ENCODE peak calls at places on chromosomes 2 and 18, in six cellular contexts. One of them, this sample, is unnamed.

GRCh38 chr2:37766087-37766486 is 94.6 kb upstream of the CDC42EP3 start:
- DNase-seq in cardiac muscle cell: no peak
- DNase-seq in H1: no peak
- DNase-seq in left ventricle myocardium inferior: no peak
- DNase-seq in HepG2: no peak
- DNase-seq in astrocyte: no peak
- DNase-seq in this sample: no peak

GRCh38 chr2:15412309-15412708 is 148.8 kb downstream of the NBAS start:
- DNase-seq in cardiac muscle cell: no peak
- DNase-seq in H1: no peak
- DNase-seq in left ventricle myocardium inferior: no peak
- DNase-seq in HepG2: no peak
- DNase-seq in astrocyte: no peak
- DNase-seq in this sample: no peak

GRCh38 chr2:237167934-237168333 is 82.2 kb downstream of the COPS8 start:
- DNase-seq in cardiac muscle cell: no peak
- DNase-seq in H1: no peak
- DNase-seq in left ventricle myocardium inferior: no peak
- DNase-seq in HepG2: no peak
- DNase-seq in astrocyte: no peak
- DNase-seq in this sample: no peak

GRCh38 chr2:101473911-101474751 is 781 bp downstream of the RFX8 start:
- DNase-seq in cardiac muscle cell: peak; percentile 68
- DNase-seq in H1: no peak
- DNase-seq in left ventricle myocardium inferior: peak; percentile 68
- DNase-seq in HepG2: no peak
- DNase-seq in astrocyte: peak; percentile 47
- DNase-seq in this sample: peak; percentile 45

GRCh38 chr2:20985061-20985460 is 58.8 kb downstream of the APOB start:
- DNase-seq in cardiac muscle cell: no peak
- DNase-seq in H1: no peak
- DNase-seq in left ventricle myocardium inferior: no peak
- DNase-seq in HepG2: no peak
- DNase-seq in astrocyte: no peak
- DNase-seq in this sample: no peak

GRCh38 chr2:70044290-70045040 is 42.8 kb upstream of the PCBP1 start:
- DNase-seq in cardiac muscle cell: no peak
- DNase-seq in H1: no peak
- DNase-seq in left ventricle myocardium inferior: no peak
- DNase-seq in HepG2: no peak
- DNase-seq in astrocyte: no peak
- DNase-seq in this sample: no peak

GRCh38 chr18:22609642-22610041 is 191.9 kb upstream of the CTAGE1 start:
- DNase-seq in cardiac muscle cell: peak; percentile 64
- DNase-seq in H1: no peak
- DNase-seq in left ventricle myocardium inferior: peak; percentile 71
- DNase-seq in HepG2: peak; percentile 16
- DNase-seq in astrocyte: peak; percentile 55
- DNase-seq in this sample: peak; percentile 70

GRCh38 chr2:220277445-220277960 is 650.1 kb downstream of the SLC4A3 start:
- DNase-seq in cardiac muscle cell: peak; percentile 87
- DNase-seq in H1: no peak
- DNase-seq in left ventricle myocardium inferior: peak; percentile 50
- DNase-seq in HepG2: no peak
- DNase-seq in astrocyte: peak; percentile 95
- DNase-seq in this sample: peak; percentile 79

GRCh38 chr2:24478243-24478642 is 12.8 kb upstream of the NCOA1 start:
- DNase-seq in cardiac muscle cell: no peak
- DNase-seq in H1: no peak
- DNase-seq in left ventricle myocardium inferior: no peak
- DNase-seq in HepG2: no peak
- DNase-seq in astrocyte: no peak
- DNase-seq in this sample: no peak

GRCh38 chr2:113053666-113054435 is 1.2 kb upstream of the IL36B start:
- DNase-seq in cardiac muscle cell: no peak
- DNase-seq in H1: no peak
- DNase-seq in left ventricle myocardium inferior: no peak
- DNase-seq in HepG2: no peak
- DNase-seq in astrocyte: no peak
- DNase-seq in this sample: no peak

GRCh38 chr2:890791-891190 is 59.9 kb upstream of the SNTG2 start:
- DNase-seq in cardiac muscle cell: no peak
- DNase-seq in H1: no peak
- DNase-seq in left ventricle myocardium inferior: no peak
- DNase-seq in HepG2: no peak
- DNase-seq in astrocyte: no peak
- DNase-seq in this sample: no peak

GRCh38 chr2:29056452-29056851 is 17.9 kb downstream of the PCARE start:
- DNase-seq in cardiac muscle cell: no peak
- DNase-seq in H1: no peak
- DNase-seq in left ventricle myocardium inferior: no peak
- DNase-seq in HepG2: no peak
- DNase-seq in astrocyte: no peak
- DNase-seq in this sample: no peak

GRCh38 chr18:31061945-31062344 is 19.4 kb upstream of the DSC3 start:
- DNase-seq in cardiac muscle cell: peak; percentile 34
- DNase-seq in H1: no peak
- DNase-seq in left ventricle myocardium inferior: no peak
- DNase-seq in HepG2: no peak
- DNase-seq in astrocyte: peak; percentile 32
- DNase-seq in this sample: no peak

GRCh38 chr2:33267745-33268144 is 208.7 kb upstream of the RASGRP3 start:
- DNase-seq in cardiac muscle cell: peak; percentile 44
- DNase-seq in H1: no peak
- DNase-seq in left ventricle myocardium inferior: no peak
- DNase-seq in HepG2: no peak
- DNase-seq in astrocyte: peak; percentile 19
- DNase-seq in this sample: peak; percentile 48

GRCh38 chr2:36459725-36460137 is 104.2 kb downstream of the CRIM1 start:
- DNase-seq in cardiac muscle cell: peak; percentile 64
- DNase-seq in H1: no peak
- DNase-seq in left ventricle myocardium inferior: no peak
- DNase-seq in HepG2: peak; percentile 88
- DNase-seq in astrocyte: peak; percentile 54
- DNase-seq in this sample: peak; percentile 76

GRCh38 chr2:96305979-96306308 is 598 bp upstream of the SNRNP200 start:
- DNase-seq in cardiac muscle cell: no peak
- DNase-seq in H1: no peak
- DNase-seq in left ventricle myocardium inferior: no peak
- DNase-seq in HepG2: no peak
- DNase-seq in astrocyte: no peak
- DNase-seq in this sample: no peak

GRCh38 chr18:75248426-75249191 is 38.0 kb downstream of the TSHZ1 start:
- DNase-seq in cardiac muscle cell: no peak
- DNase-seq in H1: no peak
- DNase-seq in left ventricle myocardium inferior: no peak
- DNase-seq in HepG2: no peak
- DNase-seq in astrocyte: no peak
- DNase-seq in this sample: no peak

GRCh38 chr2:75337040-75337439 is 137.7 kb upstream of the TACR1 start:
- DNase-seq in cardiac muscle cell: no peak
- DNase-seq in H1: no peak
- DNase-seq in left ventricle myocardium inferior: no peak
- DNase-seq in HepG2: no peak
- DNase-seq in astrocyte: no peak
- DNase-seq in this sample: no peak

GRCh38 chr2:113012436-113013335 is 7.4 kb downstream of the IL36A start:
- DNase-seq in cardiac muscle cell: peak; percentile 18
- DNase-seq in H1: no peak
- DNase-seq in left ventricle myocardium inferior: no peak
- DNase-seq in HepG2: no peak
- DNase-seq in astrocyte: peak; percentile 70
- DNase-seq in this sample: peak; percentile 18

GRCh38 chr2:5616019-5616418 is 76.2 kb upstream of the SOX11 start:
- DNase-seq in cardiac muscle cell: no peak
- DNase-seq in H1: no peak
- DNase-seq in left ventricle myocardium inferior: no peak
- DNase-seq in HepG2: no peak
- DNase-seq in astrocyte: no peak
- DNase-seq in this sample: no peak
- TF ChIP-seq CTCF in cardiac muscle cell: no peak
- TF ChIP-seq CTCF in H1: no peak
- TF ChIP-seq CTCF in left ventricle myocardium inferior: no peak
- TF ChIP-seq CTCF in HepG2: no peak
- TF ChIP-seq CTCF in astrocyte: no peak
- TF ChIP-seq CTCF in this sample: no peak

DNA sequence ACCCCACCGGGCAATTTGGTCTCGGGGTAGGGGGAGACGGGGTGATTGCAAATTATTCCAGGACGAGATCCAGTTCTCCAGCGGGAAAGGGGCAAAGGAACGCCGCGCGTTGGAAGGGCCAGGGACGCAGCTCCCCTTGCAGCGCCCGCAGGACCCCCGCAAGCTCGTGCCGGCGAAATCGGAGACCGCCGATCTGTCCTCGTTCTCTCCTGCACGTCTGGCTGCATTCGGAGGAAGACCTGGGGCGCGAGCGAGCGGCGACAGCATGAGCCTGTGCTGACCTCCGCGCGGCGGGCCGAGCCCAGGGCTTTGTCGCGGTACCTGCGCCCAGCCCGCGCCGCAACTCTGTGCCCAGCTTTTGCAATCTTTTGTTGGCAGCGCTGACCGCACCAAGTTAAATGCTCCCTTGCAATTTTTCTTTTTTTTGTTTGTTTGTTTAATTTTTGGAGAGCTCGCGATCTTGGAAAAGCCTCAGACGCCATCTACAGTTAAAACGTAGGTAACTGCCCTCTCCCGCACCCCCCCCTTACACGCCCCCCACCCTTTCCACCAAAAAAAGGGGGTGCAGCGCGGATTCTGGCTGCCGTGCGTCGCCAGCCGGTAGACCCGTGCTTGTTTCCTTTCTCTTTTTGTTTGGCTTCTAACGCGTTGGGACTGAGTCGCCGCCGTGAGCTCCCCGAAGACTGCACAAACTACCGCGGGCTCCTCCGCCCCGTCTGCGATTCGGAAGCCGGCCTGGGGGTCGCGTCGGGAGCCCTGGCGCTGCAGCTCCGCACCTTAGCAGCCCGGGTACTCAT is 653 bp downstream of the TRIB2 start:
- DNase-seq in cardiac muscle cell: peak; percentile 78
- DNase-seq in H1: no peak
- DNase-seq in left ventricle myocardium inferior: peak; percentile 70
- DNase-seq in HepG2: no peak
- DNase-seq in astrocyte: peak; percentile 46
- DNase-seq in this sample: peak; percentile 82
- TF ChIP-seq CTCF in cardiac muscle cell: peak; percentile 47
- TF ChIP-seq CTCF in H1: no peak
- TF ChIP-seq CTCF in left ventricle myocardium inferior: peak; percentile 59
- TF ChIP-seq CTCF in HepG2: peak; percentile 29
- TF ChIP-seq CTCF in astrocyte: no peak
- TF ChIP-seq CTCF in this sample: peak; percentile 40

GRCh38 chr18:77141401-77142118 is 9.0 kb upstream of the MBP start:
- DNase-seq in cardiac muscle cell: no peak
- DNase-seq in H1: no peak
- DNase-seq in left ventricle myocardium inferior: no peak
- DNase-seq in HepG2: no peak
- DNase-seq in astrocyte: no peak
- DNase-seq in this sample: no peak
- TF ChIP-seq CTCF in cardiac muscle cell: no peak
- TF ChIP-seq CTCF in H1: peak; percentile 35
- TF ChIP-seq CTCF in left ventricle myocardium inferior: peak; percentile 27
- TF ChIP-seq CTCF in HepG2: no peak
- TF ChIP-seq CTCF in astrocyte: no peak
- TF ChIP-seq CTCF in this sample: peak; percentile 13

GRCh38 chr2:173021939-173022371 is 53.7 kb upstream of the MAP3K20 start:
- DNase-seq in cardiac muscle cell: peak; percentile 46
- DNase-seq in H1: no peak
- DNase-seq in left ventricle myocardium inferior: peak; percentile 59
- DNase-seq in HepG2: peak; percentile 57
- DNase-seq in astrocyte: no peak
- DNase-seq in this sample: peak; percentile 51
- TF ChIP-seq CTCF in cardiac muscle cell: peak; percentile 52
- TF ChIP-seq CTCF in H1: peak; percentile 31
- TF ChIP-seq CTCF in left ventricle myocardium inferior: peak; percentile 56
- TF ChIP-seq CTCF in HepG2: peak; percentile 71
- TF ChIP-seq CTCF in astrocyte: peak; percentile 47
- TF ChIP-seq CTCF in this sample: peak; percentile 49

DNA sequence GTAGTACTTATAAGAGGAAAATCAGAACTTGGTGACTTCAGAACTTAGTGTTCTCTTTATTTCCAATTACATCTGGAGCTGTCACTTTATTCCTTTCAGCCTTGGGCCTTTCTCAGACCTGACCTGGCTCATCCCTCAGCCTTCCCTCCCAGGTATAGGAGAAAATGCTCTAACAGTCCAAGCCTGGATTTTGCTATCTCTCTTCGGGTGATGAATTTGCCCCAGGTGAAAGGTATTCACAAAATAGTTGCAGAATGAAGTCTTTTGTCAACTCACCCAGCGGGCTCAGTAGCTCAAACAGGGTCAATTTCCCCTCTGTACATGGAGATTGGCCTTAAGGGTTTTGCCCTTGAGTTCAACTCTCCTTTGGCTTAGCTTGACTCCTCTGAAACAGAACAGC is 12.0 kb downstream of the NRP2 start:
- DNase-seq in cardiac muscle cell: no peak
- DNase-seq in H1: no peak
- DNase-seq in left ventricle myocardium inferior: no peak
- DNase-seq in HepG2: no peak
- DNase-seq in astrocyte: no peak
- DNase-seq in this sample: no peak
- TF ChIP-seq CTCF in cardiac muscle cell: no peak
- TF ChIP-seq CTCF in H1: no peak
- TF ChIP-seq CTCF in left ventricle myocardium inferior: no peak
- TF ChIP-seq CTCF in HepG2: no peak
- TF ChIP-seq CTCF in astrocyte: no peak
- TF ChIP-seq CTCF in this sample: no peak

DNA sequence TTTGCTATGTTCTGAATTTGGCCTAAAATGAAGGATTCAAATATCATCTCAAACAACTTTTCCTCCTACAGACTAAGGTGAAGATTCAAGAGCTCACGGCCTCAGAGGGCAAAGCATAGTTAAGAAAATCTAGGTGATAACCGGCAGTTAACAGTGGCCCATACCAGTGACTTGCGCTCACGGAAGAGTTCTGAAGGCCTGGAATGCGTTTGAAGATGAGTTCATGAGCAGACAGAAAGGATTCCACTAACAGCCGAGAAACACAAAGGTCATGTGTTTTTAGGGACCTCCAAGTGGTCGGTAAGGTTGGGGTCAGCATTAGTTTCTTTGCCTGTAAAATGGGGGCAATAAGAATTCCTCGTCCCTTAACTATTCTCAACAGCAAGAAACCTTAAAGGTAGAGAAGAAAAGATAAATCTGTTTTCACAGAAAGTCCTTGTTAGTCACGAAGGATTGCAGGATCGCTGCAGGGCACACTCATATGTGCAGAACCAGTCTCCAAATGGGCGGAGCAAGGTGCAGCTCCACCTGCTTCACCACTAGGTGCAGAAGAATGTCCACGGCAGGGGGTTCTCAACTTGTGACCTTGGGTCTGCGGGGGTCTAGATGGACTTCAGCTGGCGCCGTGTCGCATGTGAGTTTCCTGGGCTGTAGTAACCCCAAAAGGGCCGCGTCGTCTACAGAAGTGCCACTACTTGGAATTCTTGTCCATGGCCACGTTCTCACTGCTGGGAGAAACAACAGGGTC is 708 bp upstream of the RPIA start:
- DNase-seq in cardiac muscle cell: no peak
- DNase-seq in H1: no peak
- DNase-seq in left ventricle myocardium inferior: peak; percentile 25
- DNase-seq in HepG2: peak; percentile 57
- DNase-seq in astrocyte: peak; percentile 2
- DNase-seq in this sample: peak; percentile 10
- TF ChIP-seq CTCF in cardiac muscle cell: peak; percentile 9
- TF ChIP-seq CTCF in H1: peak; percentile 18
- TF ChIP-seq CTCF in left ventricle myocardium inferior: no peak
- TF ChIP-seq CTCF in HepG2: no peak
- TF ChIP-seq CTCF in astrocyte: no peak
- TF ChIP-seq CTCF in this sample: no peak

GRCh38 chr2:210598219-210598618 is 41.8 kb downstream of the CPS1 start:
- DNase-seq in cardiac muscle cell: no peak
- DNase-seq in H1: no peak
- DNase-seq in left ventricle myocardium inferior: no peak
- DNase-seq in HepG2: no peak
- DNase-seq in astrocyte: no peak
- DNase-seq in this sample: no peak
- TF ChIP-seq CTCF in cardiac muscle cell: no peak
- TF ChIP-seq CTCF in H1: no peak
- TF ChIP-seq CTCF in left ventricle myocardium inferior: no peak
- TF ChIP-seq CTCF in HepG2: no peak
- TF ChIP-seq CTCF in astrocyte: no peak
- TF ChIP-seq CTCF in this sample: no peak